ENCODE peak calls at places on chromosomes 1 and 21, in four cellular contexts. N is aorta, Q is tibial nerve, O is PC-3. A is an unnamed sample.

GRCh38 chr1:3599286-3599811 is 12.0 kb downstream of the MEGF6 start:
- DNase-seq in O (no peak), N (no peak), Q (no peak), A (no peak)

GRCh38 chr1:91741301-91741700 is 144.7 kb downstream of the TGFBR3 start:
- DNase-seq in O (peak; percentile 39), N (no peak), Q (no peak), A (no peak)

GRCh38 chr1:175127565-175127964 is 59.9 kb downstream of the TNN start:
- DNase-seq in N (no peak), Q (no peak), O (no peak), A (no peak)

GRCh38 chr1:201713093-201713810 is 115.7 kb upstream of the IPO9 start:
- DNase-seq in Q (peak; percentile 97), O (peak; percentile 95), N (peak; percentile 97), A (peak; percentile 95)

GRCh38 chr1:2611621-2612437 is 21.0 kb downstream of the MMEL1 start:
- DNase-seq in N (peak; percentile 37), O (no peak), Q (no peak), A (no peak)

GRCh38 chr1:3235496-3235895 is 166.5 kb downstream of the PRDM16 start:
- DNase-seq in Q (no peak), N (no peak), O (no peak), A (no peak)

GRCh38 chr1:51344602-51345299 is 14.4 kb upstream of the TTC39A start:
- DNase-seq in N (no peak), O (peak; percentile 43), Q (no peak), A (no peak)

GRCh38 chr21:38661296-38662223 is 144.2 kb upstream of the ETS2 start:
- DNase-seq in O (no peak), Q (no peak), N (peak; percentile 69), A (no peak)

GRCh38 chr1:17212009-17212408 is 7.1 kb downstream of the PADI1 start:
- DNase-seq in Q (no peak), N (no peak), O (no peak), A (no peak)

GRCh38 chr1:23634840-23635642 is 56.6 kb upstream of the RPL11 start:
- DNase-seq in O (peak; percentile 76), Q (peak; percentile 77), N (peak; percentile 62), A (no peak)

GRCh38 chr1:199646761-199647160 is 380.7 kb upstream of the NR5A2 start:
- DNase-seq in O (peak; percentile 1), Q (no peak), N (no peak), A (no peak)

GRCh38 chr1:240091614-240092300 is at the start of gene FMN2:
- DNase-seq in N (no peak), Q (no peak), O (peak; percentile 75), A (peak; percentile 28)

GRCh38 chr1:145891143-145891542 is 5.5 kb upstream of the ANKRD35 start:
- DNase-seq in Q (no peak), O (peak; percentile 96), N (no peak), A (no peak)

GRCh38 chr1:178344513-178345077 is 152.2 kb downstream of the CLEC20A start:
- DNase-seq in O (peak; percentile 66), Q (no peak), N (no peak), A (no peak)

GRCh38 chr1:30400436-30400975 is 322.9 kb downstream of the MATN1 start:
- DNase-seq in N (peak; percentile 1), O (no peak), Q (no peak), A (peak; percentile 28)

GRCh38 chr1:3992103-3992556 is 92.1 kb upstream of the C1orf174 start:
- DNase-seq in N (no peak), Q (no peak), O (no peak), A (no peak)

GRCh38 chr1:182595641-182596240 is 6.7 kb upstream of the RNASEL start:
- DNase-seq in N (peak; percentile 83), Q (peak; percentile 77), O (peak; percentile 63), A (no peak)

GRCh38 chr1:167469280-167469965 is 48.9 kb downstream of the CD247 start:
- DNase-seq in O (no peak), Q (no peak), N (no peak), A (no peak)

GRCh38 chr1:201312298-201312697 is 29.0 kb downstream of the PKP1 start:
- DNase-seq in Q (no peak), N (no peak), O (peak; percentile 43), A (no peak)

GRCh38 chr1:21620461-21620860 is 48.7 kb downstream of the RAP1GAP start:
- DNase-seq in Q (no peak), N (no peak), O (no peak), A (no peak)

GRCh38 chr1:231335663-231336602 is 1.7 kb downstream of the EXOC8 start:
- DNase-seq in O (peak; percentile 46), N (no peak), Q (no peak), A (no peak)

GRCh38 chr1:30950700-30951099 is 42.1 kb upstream of the SDC3 start:
- DNase-seq in N (no peak), Q (no peak), O (no peak), A (no peak)

GRCh38 chr21:17462276-17462981 is 50.4 kb upstream of the CXADR start:
- DNase-seq in O (peak; percentile 14), N (no peak), Q (no peak), A (no peak)

GRCh38 chr1:186050360-186050759 is 316.2 kb downstream of the HMCN1 start:
- DNase-seq in O (peak; percentile 79), Q (no peak), N (no peak), A (no peak)

GRCh38 chr1:245096330-245097066 is 58.3 kb upstream of the KIF26B start:
- DNase-seq in Q (no peak), N (no peak), O (no peak), A (no peak)

GRCh38 chr1:37919277-37919676 is 27.6 kb downstream of the INPP5B start:
- DNase-seq in O (peak; percentile 48), Q (no peak), N (no peak), A (no peak)

GRCh38 chr1:203360772-203361171 is 9.8 kb upstream of the FMOD start:
- DNase-seq in N (no peak), O (no peak), Q (no peak), A (no peak)

GRCh38 chr1:179017383-179018326 is 8.0 kb upstream of the FAM20B start:
- DNase-seq in Q (no peak), N (no peak), O (peak; percentile 45), A (no peak)

GRCh38 chr1:206430031-206430983 is 40.0 kb upstream of the IKBKE start:
- DNase-seq in N (no peak), O (peak; percentile 90), Q (no peak), A (no peak)

GRCh38 chr1:237303929-237304328 is 261.9 kb downstream of the RYR2 start:
- DNase-seq in Q (no peak), N (no peak), O (no peak), A (no peak)

GRCh38 chr1:237296861-237297260 is 254.9 kb downstream of the RYR2 start:
- DNase-seq in Q (no peak), N (no peak), O (no peak), A (no peak)

DNA sequence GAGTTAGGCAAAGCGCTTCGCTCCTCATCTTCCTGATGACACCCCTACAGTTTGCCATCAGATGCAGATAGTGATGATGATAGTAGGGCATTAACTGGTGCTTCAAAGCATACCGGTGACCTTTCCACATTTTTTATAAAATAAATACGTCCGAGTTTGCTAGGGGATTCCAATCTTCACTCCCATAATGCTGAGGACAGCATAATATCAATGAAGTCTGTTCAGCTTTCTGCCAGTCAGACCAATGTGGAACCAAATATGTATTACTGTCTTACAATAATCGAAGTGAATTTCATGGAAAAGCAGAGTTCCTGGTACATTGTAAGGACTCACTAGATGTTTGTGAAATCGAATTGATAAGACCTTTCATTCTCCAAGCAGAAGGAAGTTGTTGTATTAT is 258.7 kb downstream of the RYR2 start:
- DNase-seq in Q (no peak), O (no peak), N (no peak), A (no peak)
- H3K9me3 ChIP-seq in Q (no peaks in the 10 kb centered on the region), O (no peaks in the 10 kb centered on the region), N (no peaks in the 10 kb centered on the region), A (no peaks in the 10 kb centered on the region)

GRCh38 chr1:20228314-20228713 is 42.0 kb upstream of the PLA2G2C start:
- DNase-seq in O (no peak), N (no peak), Q (no peak), A (no peak)
- H3K4me1 ChIP-seq in O (peaks cover 13% of the 10 kb centered on the region), N (no peaks in the 10 kb centered on the region), Q (no peaks in the 10 kb centered on the region), A (peaks cover 13% of the 10 kb centered on the region)

DNA sequence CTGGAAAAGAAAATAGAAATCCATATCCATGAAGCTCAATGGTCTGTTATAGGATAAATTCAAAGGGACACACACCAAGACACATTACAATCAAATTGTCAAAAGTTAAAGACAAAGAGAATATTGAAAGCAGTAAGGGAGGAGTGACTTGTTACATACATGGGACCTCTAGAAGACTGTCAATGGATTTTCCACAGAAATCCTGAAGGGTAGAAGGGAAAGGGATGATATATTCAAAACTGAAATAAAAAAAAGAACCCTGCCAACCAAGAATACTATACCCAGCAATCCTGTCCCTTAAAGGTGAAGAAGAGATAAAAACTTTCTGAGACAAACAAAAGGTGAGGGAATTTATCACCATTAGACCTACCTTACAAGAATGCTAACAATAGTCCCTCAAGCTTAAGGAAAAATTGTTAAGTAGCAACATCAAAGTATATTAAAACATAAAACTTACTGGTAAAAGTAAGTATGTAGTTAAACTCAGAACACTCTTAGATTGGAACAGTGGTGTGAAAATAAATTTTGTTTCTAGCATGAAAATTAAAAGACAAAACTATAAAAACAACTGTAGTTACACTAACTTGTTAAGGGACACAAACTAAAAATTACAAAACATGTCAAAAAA is 103.2 kb upstream of the APP start:
- DNase-seq in O (no peak), Q (no peak), N (no peak), A (no peak)
- H3K9me3 ChIP-seq in O (peaks cover 40% of the 10 kb centered on the region), Q (no peaks in the 10 kb centered on the region), N (peaks cover 7% of the 10 kb centered on the region), A (peaks cover 4% of the 10 kb centered on the region)

GRCh38 chr1:218301217-218301616 is 16.1 kb downstream of the RRP15 start:
- DNase-seq in Q (no peak), N (no peak), O (no peak), A (no peak)

GRCh38 chr1:218302155-218302554 is 17.1 kb downstream of the RRP15 start:
- DNase-seq in Q (no peak), O (no peak), N (no peak), A (no peak)

GRCh38 chr1:218303176-218303575 is 18.1 kb downstream of the RRP15 start:
- DNase-seq in O (no peak), N (no peak), Q (no peak), A (no peak)

GRCh38 chr1:218305447-218306064 is 20.5 kb downstream of the RRP15 start:
- DNase-seq in N (no peak), Q (no peak), O (no peak), A (no peak)

GRCh38 chr1:218304281-218305039 is 19.4 kb downstream of the RRP15 start:
- DNase-seq in Q (no peak), N (no peak), O (no peak), A (no peak)
- H3K4me1 ChIP-seq in Q (no peaks in the 10 kb centered on the region), N (no peaks in the 10 kb centered on the region), O (peaks cover 4% of the 10 kb centered on the region), A (no peaks in the 10 kb centered on the region)

GRCh38 chr21:45588086-45588825 is 46.0 kb upstream of the SLC19A1 start:
- DNase-seq in N (no peak), Q (no peak), O (no peak), A (no peak)

GRCh38 chr21:45590726-45591618 is 48.7 kb upstream of the SLC19A1 start:
- DNase-seq in N (no peak), Q (no peak), O (peak; percentile 19), A (no peak)

GRCh38 chr21:45590246-45590725 is 48.0 kb upstream of the SLC19A1 start:
- DNase-seq in N (peak; percentile 78), O (peak; percentile 17), Q (peak; percentile 50), A (no peak)

GRCh38 chr21:45588861-45589491 is 46.7 kb upstream of the SLC19A1 start:
- DNase-seq in Q (no peak), N (no peak), O (no peak), A (no peak)

GRCh38 chr21:45589686-45590245 is 47.5 kb upstream of the SLC19A1 start:
- DNase-seq in Q (no peak), O (no peak), N (no peak), A (no peak)
- H3K9me3 ChIP-seq in Q (no peaks in the 10 kb centered on the region), O (no peaks in the 10 kb centered on the region), N (peaks cover 11% of the 10 kb centered on the region), A (peaks cover 2% of the 10 kb centered on the region)

A was measured in RWPE2.